ENCODE peak calls at places on chromosome 1, in four cellular contexts. D, J, F and K are unnamed samples.
A peak's percentile ranks its signal among the peaks of the same experiment; 100 is the strongest.

GRCh38 chr1:226482196-226482595 is 66.4 kb upstream of the STUM start:
- DNase-seq in F (no peak), J (no peak), D (no peak), K (no peak)

GRCh38 chr1:95041491-95042165 is 31.1 kb downstream of the ALG14 start:
- DNase-seq in J (peak; percentile 92), D (peak; percentile 40), F (no peak), K (no peak)

GRCh38 chr1:232271991-232272589 is 357.8 kb downstream of the SIPA1L2 start:
- DNase-seq in J (peak; percentile 31), D (no peak), F (peak; percentile 54), K (no peak)

GRCh38 chr1:26015358-26015757 is 6.2 kb upstream of the EXTL1 start:
- DNase-seq in D (no peak), J (peak; percentile 56), F (no peak), K (no peak)

GRCh38 chr1:23101891-23102688 is 66.6 kb downstream of the LUZP1 start:
- DNase-seq in F (no peak), J (peak; percentile 82), D (no peak), K (no peak)

GRCh38 chr1:1434131-1434811 is 1.2 kb upstream of the VWA1 start:
- DNase-seq in J (no peak), F (peak; percentile 91), D (no peak), K (peak; percentile 76)

GRCh38 chr1:43979528-43980254 is 681 bp downstream of the B4GALT2 start:
- DNase-seq in D (no peak), J (peak; percentile 41), F (peak; percentile 26), K (no peak)

GRCh38 chr1:216601427-216601751 is 121.8 kb downstream of the ESRRG start:
- DNase-seq in D (no peak), J (no peak), F (no peak), K (no peak)

GRCh38 chr1:28646040-28646439 is 2.4 kb upstream of the RNU11 start:
- DNase-seq in D (no peak), J (peak; percentile 82), F (no peak), K (no peak)

GRCh38 chr1:63063367-63063766 is 259.0 kb upstream of the FOXD3 start:
- DNase-seq in J (no peak), D (no peak), F (peak; percentile 71), K (peak; percentile 70)

GRCh38 chr1:25727819-25728286 is 72.1 kb upstream of the SELENON start:
- DNase-seq in F (peak; percentile 67), J (peak; percentile 28), D (no peak), K (no peak)

GRCh38 chr1:204829133-204829532 is 41.5 kb upstream of the NFASC start:
- DNase-seq in D (no peak), J (no peak), F (no peak), K (peak; percentile 51)

GRCh38 chr1:63593887-63594617 is 841 bp downstream of the PGM1 start:
- DNase-seq in F (peak; percentile 90), J (peak; percentile 33), D (peak; percentile 46), K (peak; percentile 70)

GRCh38 chr1:52929019-52929418 is 1.9 kb downstream of the SCP2 start:
- DNase-seq in D (no peak), J (no peak), F (no peak), K (no peak)

GRCh38 chr1:52925571-52926005 is 1.5 kb upstream of the SCP2 start:
- DNase-seq in F (no peak), J (no peak), D (no peak), K (no peak)

GRCh38 chr1:52926864-52927218 is 235 bp upstream of the SCP2 start:
- DNase-seq in F (no peak), J (no peak), D (no peak), K (no peak)

GRCh38 chr1:52927219-52928082 is at the start of gene SCP2:
- DNase-seq in D (peak; percentile 69), J (peak; percentile 56), F (peak; percentile 76), K (peak; percentile 83)

DNA sequence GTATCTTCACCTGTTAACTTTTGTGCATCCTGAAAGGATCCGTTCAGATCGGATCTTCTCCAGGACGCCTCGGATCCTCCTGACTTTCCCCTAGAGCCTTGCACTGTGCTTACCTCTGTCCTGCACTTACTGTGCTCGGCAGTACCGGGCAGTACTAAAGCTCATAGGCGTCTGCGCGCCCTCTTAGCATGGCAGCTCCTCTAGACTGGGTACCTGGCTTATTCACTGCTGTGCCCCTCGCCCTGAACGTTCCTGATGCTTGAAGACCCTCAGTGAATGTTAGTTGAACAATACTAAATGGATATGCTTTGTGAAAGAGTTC is 968 bp downstream of the SCP2 start:
- DNase-seq in J (no peak), D (no peak), F (no peak), K (no peak)
- H3K27ac ChIP-seq in J (peak overlapping the region; percentile 0), D (no peak overlapping the region), F (no peak overlapping the region), K (no peak overlapping the region)

GRCh38 chr1:10662824-10663667 is 133.4 kb downstream of the CASZ1 start:
- DNase-seq in J (no peak), F (no peak), D (no peak), K (no peak)
- H3K18ac ChIP-seq in J (no peak overlapping the region), F (no peak overlapping the region), D (peak overlapping the region; percentile 93), K (no peak overlapping the region)

GRCh38 chr1:119735217-119735616 is 23.5 kb downstream of the PHGDH start:
- DNase-seq in J (no peak), F (no peak), D (no peak), K (no peak)
- H3K27ac ChIP-seq in J (no peak overlapping the region), F (no peak overlapping the region), D (no peak overlapping the region), K (no peak overlapping the region)

GRCh38 chr1:54800899-54801759 is at the start of gene TTC22:
- DNase-seq in D (no peak), J (no peak), F (peak; percentile 54), K (peak; percentile 83)
- H3K18ac ChIP-seq in D (peak within 1 kb of the TSS; percentile 75), J (no peak within 1 kb of the TSS), F (no peak within 1 kb of the TSS), K (peak within 1 kb of the TSS; percentile 27)

DNA sequence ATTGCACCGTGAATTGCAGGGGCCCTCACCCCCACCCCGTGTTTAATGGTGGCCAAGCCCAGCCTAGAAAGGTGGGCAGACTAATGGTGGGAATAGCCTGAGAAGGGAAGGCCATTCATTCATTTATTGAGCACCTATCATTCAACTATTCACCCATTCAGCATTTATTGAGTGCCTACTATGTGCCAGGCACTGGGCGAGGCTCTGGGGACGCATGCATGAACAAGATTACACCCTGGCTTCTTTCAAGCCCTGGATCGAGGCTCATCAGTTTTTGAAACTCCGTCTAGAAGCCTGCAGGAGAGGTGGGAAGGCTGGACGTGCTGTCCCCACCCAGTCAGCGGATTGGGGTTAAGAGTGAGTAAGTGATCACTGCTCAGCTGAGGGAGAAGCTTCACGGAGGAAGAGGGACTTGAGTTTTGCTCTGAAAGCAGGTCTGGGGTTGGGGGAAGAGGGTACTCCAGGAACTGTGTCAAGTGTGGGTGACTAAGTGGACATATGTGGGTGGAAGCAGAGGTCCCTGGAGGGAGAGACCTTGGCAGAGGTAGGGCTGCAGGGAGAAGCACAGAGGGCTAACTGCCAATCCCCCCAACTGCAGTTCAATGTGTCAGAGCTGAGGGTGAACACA is 35.6 kb downstream of the MEF2D start:
- DNase-seq in D (no peak), J (peak; percentile 25), F (no peak), K (no peak)
- H3K27ac ChIP-seq in D (no peak overlapping the region), J (no peak overlapping the region), F (no peak overlapping the region), K (no peak overlapping the region)